ENCODE peak calls at places on chromosome 21, in eight cellular contexts. Q is cardiac muscle cell, M is activated B cell treated with CpG ODN at 0.5 μM for 24 hours, W is fibroblast of pulmonary artery, L is foreskin keratinocyte, U is astrocyte, I is fibroblast of villous mesenchyme, T is heart left ventricle. A is an unnamed sample.

GRCh38 chr21:26972131-26972707 is 5.3 kb upstream of the ADAMTS5 start:
- DNase-seq in M (no peak), I (no peak), U (no peak), L (no peak), T (no peak), W (no peak), Q (no peak), A (no peak)

GRCh38 chr21:15667010-15667409 is 62.8 kb upstream of the USP25 start:
- DNase-seq in L (peak), W (peak), Q (no peak), I (peak), U (peak), T (no peak), M (no peak), A (no peak)

GRCh38 chr21:27246741-27247140 is 279.9 kb upstream of the ADAMTS5 start:
- DNase-seq in M (no peak), L (peak), U (peak), W (peak), Q (no peak), T (no peak), I (peak), A (no peak)

GRCh38 chr21:34020934-34021553 is 52.3 kb upstream of the MRPS6 start:
- DNase-seq in W (no peak), Q (no peak), I (no peak), T (no peak), M (no peak), U (peak), L (no peak), A (no peak)

GRCh38 chr21:33383056-33383888 is 19.9 kb upstream of the IFNGR2 start:
- DNase-seq in U (peak), W (peak), Q (peak), I (peak), L (peak), M (peak), T (peak), A (peak)

GRCh38 chr21:30194701-30195299 is 21.1 kb downstream of the CLDN8 start:
- DNase-seq in I (peak), W (peak), L (peak), U (no peak), M (no peak), Q (peak), T (no peak), A (no peak)

GRCh38 chr21:37153935-37154350 is 80.9 kb downstream of the TTC3 start:
- DNase-seq in T (no peak), W (peak), M (no peak), Q (no peak), L (no peak), U (peak), I (peak), A (peak)

GRCh38 chr21:37527716-37528115 is 161.1 kb downstream of the DYRK1A start:
- DNase-seq in T (no peak), W (no peak), M (no peak), Q (no peak), I (no peak), L (no peak), U (no peak), A (no peak)

GRCh38 chr21:36478207-36478701 is 1.7 kb downstream of the CLDN14 start:
- DNase-seq in U (peak), L (peak), Q (no peak), T (no peak), W (peak), M (no peak), I (peak), A (peak)

GRCh38 chr21:42763578-42764442 is 110.4 kb downstream of the PDE9A start:
- DNase-seq in T (peak), Q (no peak), U (no peak), M (no peak), L (no peak), W (no peak), I (no peak), A (no peak)

GRCh38 chr21:31553461-31553860 is 106.0 kb upstream of the SOD1 start:
- DNase-seq in U (no peak), W (no peak), I (no peak), Q (no peak), T (no peak), L (no peak), M (no peak), A (no peak)

GRCh38 chr21:31554511-31555022 is 104.9 kb upstream of the SOD1 start:
- DNase-seq in M (no peak), T (no peak), W (peak), Q (no peak), I (no peak), U (peak), L (peak), A (no peak)

GRCh38 chr21:31550070-31550469 is 109.4 kb upstream of the SOD1 start:
- DNase-seq in M (no peak), Q (no peak), I (no peak), W (no peak), U (no peak), T (no peak), L (no peak), A (no peak)

GRCh38 chr21:31553926-31554325 is 105.6 kb upstream of the SOD1 start:
- DNase-seq in I (no peak), T (no peak), L (no peak), W (no peak), M (no peak), U (no peak), Q (no peak), A (no peak)

GRCh38 chr21:31552826-31553225 is 106.7 kb upstream of the SOD1 start:
- DNase-seq in T (no peak), I (no peak), Q (no peak), U (no peak), M (no peak), W (no peak), L (no peak), A (no peak)
- TF ChIP-seq CTCF in T (no peak), I (no peak), Q (no peak), U (no peak), M (no peak), W (no peak), L (no peak), A (no peak)

GRCh38 chr21:44304846-44305245 is 5.0 kb downstream of the PFKL start:
- DNase-seq in T (no peak), Q (peak), U (peak), I (peak), M (peak), L (no peak), W (peak), A (peak)
- TF ChIP-seq CTCF in T (peak), Q (peak), U (peak), I (peak), M (no peak), L (peak), W (peak), A (peak)

GRCh38 chr21:38669186-38669585 is 136.5 kb upstream of the ETS2 start:
- DNase-seq in L (peak), M (no peak), U (peak), Q (peak), T (no peak), I (peak), W (peak), A (peak)
- TF ChIP-seq CTCF in L (peak), M (no peak), U (peak), Q (peak), T (peak), I (peak), W (peak), A (peak)

GRCh38 chr21:45575304-45575992 is 33.2 kb upstream of the SLC19A1 start:
- DNase-seq in U (no peak), W (no peak), M (no peak), I (no peak), L (no peak), Q (no peak), T (no peak), A (no peak)
- TF ChIP-seq CTCF in U (no peak), W (no peak), M (no peak), I (no peak), L (no peak), Q (no peak), T (no peak), A (no peak)

GRCh38 chr21:31730687-31731111 is 1.2 kb downstream of the SCAF4 start:
- DNase-seq in T (no peak), L (peak), W (peak), M (no peak), U (peak), Q (peak), I (no peak), A (peak)
- TF ChIP-seq CTCF in T (no peak), L (no peak), W (no peak), M (no peak), U (no peak), Q (no peak), I (no peak), A (no peak)

DNA sequence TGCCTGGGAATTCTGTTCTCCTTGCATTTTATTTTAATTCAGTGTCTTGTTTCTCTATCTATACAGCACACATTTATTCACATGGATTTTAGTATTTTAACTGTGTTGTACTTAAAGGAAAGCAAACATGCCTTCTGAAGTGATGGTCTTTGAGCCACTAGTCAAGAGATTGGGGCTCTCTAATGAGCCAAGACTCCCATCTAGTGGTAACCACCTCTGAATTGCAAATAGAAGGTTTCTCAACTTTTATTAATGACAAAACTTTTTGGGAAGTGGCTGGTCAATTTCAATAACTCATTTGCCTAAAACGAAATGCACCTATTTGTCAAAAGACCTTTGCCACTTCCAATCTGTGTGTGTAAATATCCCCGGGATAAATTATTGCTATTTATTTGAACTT is 199.6 kb downstream of the LTN1 start:
- DNase-seq in L (no peak), T (no peak), M (no peak), U (no peak), Q (peak), I (peak), W (peak), A (no peak)
- TF ChIP-seq CTCF in L (peak), T (peak), M (no peak), U (peak), Q (peak), I (peak), W (peak), A (no peak)